ENCODE peak calls at places on chromosomes 11 and 22, in six cellular contexts. O is HepG2, N is endothelial cell of umbilical vein, V is GM12878, J is K562, F is A549. Y is an unnamed sample.

GRCh38 chr11:1272531-1272930 is 36.9 kb downstream of the TOLLIP start:
- DNase-seq in N (no peak), F (no peak), V (no peak), J (no peak), O (no peak), Y (no peak)

GRCh38 chr11:86639172-86639571 is 33.2 kb downstream of the ME3 start:
- DNase-seq in V (no peak), F (no peak), J (no peak), N (no peak), O (no peak), Y (no peak)

GRCh38 chr11:129694538-129694937 is 121.1 kb upstream of the TMEM45B start:
- DNase-seq in O (no peak), V (no peak), F (no peak), J (peak), N (no peak), Y (peak)

GRCh38 chr11:13223112-13223511 is 54.5 kb upstream of the BMAL1 start:
- DNase-seq in N (no peak), F (no peak), J (no peak), O (no peak), V (no peak), Y (no peak)

GRCh38 chr11:128720522-128720985 is 26.7 kb downstream of the FLI1 start:
- DNase-seq in J (no peak), N (peak), F (no peak), V (no peak), O (no peak), Y (peak)

GRCh38 chr11:6647282-6647679 is 8.3 kb downstream of the DCHS1 start:
- DNase-seq in J (no peak), V (no peak), O (no peak), N (peak), F (no peak), Y (no peak)

GRCh38 chr11:108629274-108629673 is 35.6 kb upstream of the DDX10 start:
- DNase-seq in J (no peak), N (no peak), V (no peak), O (no peak), F (no peak), Y (no peak)

GRCh38 chr11:62120466-62120865 is 3.3 kb upstream of the INCENP start:
- DNase-seq in J (no peak), O (no peak), F (no peak), N (no peak), V (no peak), Y (no peak)

GRCh38 chr11:86548278-86548917 is 124.0 kb downstream of the ME3 start:
- DNase-seq in N (peak), O (no peak), F (no peak), V (no peak), J (no peak), Y (no peak)

GRCh38 chr11:64593156-64594105 is 2.4 kb downstream of the SLC22A12 start:
- DNase-seq in F (no peak), O (no peak), J (no peak), N (no peak), V (no peak), Y (no peak)

GRCh38 chr11:47907499-47907898 is 59.3 kb upstream of the NUP160 start:
- DNase-seq in J (no peak), N (no peak), O (no peak), V (no peak), F (no peak), Y (no peak)

GRCh38 chr22:35037089-35037488 is 28.9 kb upstream of the ISX start:
- DNase-seq in O (no peak), J (no peak), N (no peak), V (no peak), F (no peak), Y (peak)

GRCh38 chr22:29380032-29380781 is 8.2 kb downstream of the AP1B1 start:
- DNase-seq in N (peak), O (no peak), J (no peak), V (no peak), F (no peak), Y (no peak)

GRCh38 chr11:61065955-61066638 is 36.2 kb upstream of the CD5 start:
- DNase-seq in F (no peak), O (no peak), V (no peak), N (no peak), J (no peak), Y (no peak)

GRCh38 chr11:57514538-57515331 is 767 bp downstream of the SLC43A1 start:
- DNase-seq in O (peak), F (peak), V (no peak), J (peak), N (peak), Y (peak)

GRCh38 chr11:96614846-96615245 is 225.0 kb downstream of the JRKL start:
- DNase-seq in N (no peak), F (no peak), J (no peak), O (no peak), V (no peak), Y (no peak)

GRCh38 chr11:47161134-47161854 is 15.4 kb downstream of the ARFGAP2 start:
- DNase-seq in O (peak), F (peak), J (peak), N (peak), V (no peak), Y (peak)

GRCh38 chr22:39080052-39080762 is 3.1 kb downstream of the APOBEC3G start:
- DNase-seq in O (no peak), F (no peak), J (no peak), N (no peak), V (no peak), Y (no peak)

GRCh38 chr11:61102667-61103491 is 590 bp downstream of the CD5 start:
- DNase-seq in J (no peak), N (no peak), F (no peak), V (no peak), O (no peak), Y (no peak)

GRCh38 chr11:108496643-108497256 is 1.4 kb downstream of the POGLUT3 start:
- DNase-seq in F (no peak), N (no peak), V (no peak), J (no peak), O (no peak), Y (peak)

GRCh38 chr11:15127341-15127740 is 12.6 kb downstream of the INSC start:
- DNase-seq in O (no peak), F (no peak), J (no peak), V (no peak), N (no peak), Y (no peak)

GRCh38 chr11:75773595-75774353 is 5.2 kb downstream of the DGAT2 start:
- DNase-seq in O (no peak), N (no peak), F (no peak), V (peak), J (no peak), Y (peak)

GRCh38 chr11:75768112-75768908 is at the start of gene DGAT2:
- DNase-seq in F (peak), J (peak), O (peak), V (peak), N (peak), Y (peak)

GRCh38 chr22:43796567-43796966 is 15.5 kb downstream of the EFCAB6 start:
- DNase-seq in V (no peak), N (no peak), O (no peak), J (no peak), F (no peak), Y (peak)

GRCh38 chr11:13301522-13301921 is 23.9 kb downstream of the BMAL1 start:
- DNase-seq in F (no peak), J (no peak), O (no peak), N (no peak), V (no peak), Y (no peak)

GRCh38 chr22:35648066-35649025 is at the start of gene APOL6:
- DNase-seq in F (peak), J (no peak), N (peak), O (peak), V (peak), Y (peak)

GRCh38 chr22:25448435-25449051 is 115.9 kb upstream of the GRK3 start:
- DNase-seq in N (peak), V (no peak), F (peak), O (no peak), J (peak), Y (peak)

GRCh38 chr11:83827520-83827919 is 541.4 kb upstream of the CCDC90B start:
- DNase-seq in F (no peak), J (no peak), V (no peak), O (no peak), N (no peak), Y (no peak)

GRCh38 chr22:25955323-25955722 is 213.3 kb downstream of the MYO18B start:
- DNase-seq in J (no peak), N (no peak), V (no peak), F (no peak), O (no peak), Y (no peak)

GRCh38 chr11:130122141-130122575 is 37.4 kb upstream of the ST14 start:
- DNase-seq in J (no peak), F (no peak), O (no peak), V (no peak), N (peak), Y (no peak)

GRCh38 chr11:128621491-128622136 is 34.3 kb upstream of the ETS1 start:
- DNase-seq in N (no peak), O (no peak), J (no peak), F (no peak), V (no peak), Y (peak)

GRCh38 chr11:75164318-75164827 is 13.5 kb downstream of the SLCO2B1 start:
- DNase-seq in V (no peak), O (peak), J (no peak), F (no peak), N (no peak), Y (no peak)

GRCh38 chr22:44317886-44318637 is 5.3 kb upstream of the SHISAL1 start:
- DNase-seq in N (no peak), V (no peak), F (no peak), O (no peak), J (no peak), Y (no peak)

GRCh38 chr11:35192347-35192746 is 53.4 kb downstream of the CD44 start:
- DNase-seq in J (no peak), O (peak), V (no peak), N (peak), F (no peak), Y (no peak)

GRCh38 chr11:773425-773824 is 3.9 kb downstream of the GATD1 start:
- DNase-seq in F (no peak), V (no peak), O (no peak), N (no peak), J (no peak), Y (no peak)

GRCh38 chr22:41240377-41241132 is at the start of gene CHADL:
- DNase-seq in O (peak), V (no peak), J (no peak), F (no peak), N (no peak), Y (no peak)

GRCh38 chr11:105897161-105897560 is 124.9 kb downstream of the MSANTD4 start:
- DNase-seq in J (no peak), O (no peak), N (no peak), F (no peak), V (no peak), Y (no peak)

GRCh38 chr11:19398273-19398672 is 157.5 kb upstream of the E2F8 start:
- DNase-seq in F (no peak), O (no peak), N (no peak), J (no peak), V (no peak), Y (no peak)

DNA sequence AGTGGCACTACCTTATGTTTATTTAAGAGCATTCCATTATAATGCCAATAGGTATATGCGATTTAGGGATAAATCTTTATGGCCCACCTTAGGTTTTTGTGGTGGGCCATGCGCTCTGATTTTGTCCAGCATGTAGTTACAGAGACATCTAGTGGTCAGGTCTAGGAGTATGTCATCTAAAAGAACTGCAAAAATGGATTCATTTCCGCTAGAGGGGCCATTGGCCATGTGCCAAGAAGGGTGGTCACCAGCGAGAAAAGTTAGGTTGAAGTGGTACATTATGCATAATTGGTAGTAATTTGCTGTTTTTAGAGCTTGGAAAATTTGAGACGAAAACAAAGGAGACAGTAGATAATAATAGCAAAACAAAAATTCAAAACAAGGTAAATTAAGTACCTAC is 27.7 kb downstream of the LRRC4C start:
- DNase-seq in V (no peak), J (peak), F (no peak), N (no peak), O (peak), Y (peak)
- TF ChIP-seq CTCF in V (peak), J (no peak), F (no peak), N (no peak), O (peak), Y (peak)

GRCh38 chr11:70738661-70739060 is 340.3 kb downstream of the CTTN start:
- DNase-seq in O (no peak), F (no peak), N (no peak), J (no peak), V (no peak), Y (no peak)

GRCh38 chr11:70739811-70740474 is 341.6 kb downstream of the CTTN start:
- DNase-seq in J (no peak), V (no peak), O (no peak), F (no peak), N (no peak), Y (peak)

GRCh38 chr11:70741085-70741484 is 342.8 kb downstream of the CTTN start:
- DNase-seq in O (no peak), N (no peak), V (no peak), F (no peak), J (no peak), Y (no peak)

GRCh38 chr11:70739091-70739490 is 340.8 kb downstream of the CTTN start:
- DNase-seq in J (no peak), N (no peak), V (no peak), F (no peak), O (no peak), Y (no peak)

GRCh38 chr11:70740475-70740825 is 342.1 kb downstream of the CTTN start:
- DNase-seq in O (no peak), V (no peak), J (no peak), F (no peak), N (no peak), Y (no peak)
- H3K4me3 ChIP-seq in O (no peak), V (no peak), J (no peak), F (no peak), N (no peak), Y (no peak)

DNA sequence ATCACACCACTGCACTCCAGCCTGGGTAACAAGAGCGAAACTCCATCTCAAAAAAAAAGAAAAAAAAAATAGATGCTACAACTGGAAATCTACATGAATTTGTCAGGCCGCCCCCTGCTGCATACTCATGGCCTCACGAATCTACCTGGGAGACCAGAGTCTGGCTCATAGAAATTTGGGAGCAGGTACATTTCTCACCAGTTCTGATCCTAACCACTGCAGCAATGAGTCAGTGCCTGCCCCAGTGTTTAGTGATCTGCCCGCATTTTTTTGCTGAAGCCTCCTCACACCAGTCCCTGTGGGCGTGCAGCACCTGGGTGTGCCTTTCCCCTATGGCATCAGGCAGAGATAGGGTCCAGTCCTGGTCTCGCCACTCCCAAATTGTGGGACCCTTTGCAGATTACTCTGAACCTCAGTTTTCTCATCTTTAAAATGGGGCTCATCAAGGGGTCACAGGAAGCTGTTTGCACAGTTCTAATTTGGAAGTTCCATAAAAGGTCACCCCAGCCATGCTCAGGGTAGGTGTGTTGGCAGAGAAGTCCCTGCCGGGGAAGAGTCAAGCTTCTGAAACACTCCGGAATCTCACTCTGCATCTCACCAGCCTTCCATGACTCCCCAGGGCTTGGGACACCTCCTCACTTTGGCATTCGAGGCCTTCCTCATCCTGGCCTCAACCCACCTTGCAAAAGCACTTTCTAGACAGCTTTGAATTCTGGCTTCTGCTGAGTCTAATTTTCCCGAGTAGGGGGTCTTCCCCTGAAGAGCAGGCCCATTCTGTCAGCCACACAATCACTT is 39.3 kb upstream of the LINC01488 start:
- DNase-seq in O (no peak), J (no peak), N (no peak), V (no peak), F (no peak), Y (peak)
- TF ChIP-seq MYC in O (no peak), J (no peak), N (no peak), V (no peak), F (no peak), Y (no peak)

DNA sequence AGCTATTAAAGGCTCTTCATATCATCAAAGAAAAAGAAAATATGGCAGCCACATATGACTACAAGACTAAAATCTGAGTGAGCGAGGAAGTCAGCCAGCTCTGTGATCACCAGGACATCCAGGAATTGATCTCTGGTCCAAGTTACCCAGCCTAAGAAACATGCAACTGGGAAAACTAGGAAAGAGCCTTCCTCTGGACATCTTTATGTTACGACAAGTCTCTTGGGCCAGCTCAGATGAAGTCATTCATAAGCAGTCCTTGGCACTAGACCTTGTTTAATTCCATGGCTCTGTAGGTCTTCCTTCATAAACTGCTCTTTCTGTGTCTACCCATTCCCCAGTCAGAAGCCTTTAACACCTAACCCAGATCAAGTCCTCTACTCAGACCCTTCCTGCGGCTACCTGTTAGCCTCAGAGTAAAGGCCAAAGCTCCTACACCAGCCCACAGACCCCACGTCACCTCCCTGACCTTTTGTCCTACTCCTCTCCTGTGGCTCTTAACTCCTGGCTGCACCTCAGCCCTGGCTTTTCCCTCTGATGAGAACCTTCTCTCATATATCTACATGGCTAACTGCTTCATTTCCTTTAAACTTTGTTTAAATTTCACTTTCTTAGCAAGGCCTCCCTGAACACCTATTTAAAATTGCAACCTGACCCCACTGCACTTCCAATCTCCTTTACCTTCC is 134.0 kb downstream of the KIF18A start:
- DNase-seq in J (no peak), V (no peak), F (no peak), O (no peak), N (no peak), Y (no peak)
- TF ChIP-seq CTCF in J (no peak), V (no peak), F (no peak), O (no peak), N (no peak), Y (no peak)

GRCh38 chr22:31654408-31654807 is 7.6 kb downstream of the PISD start:
- DNase-seq in O (no peak), V (no peak), N (no peak), J (no peak), F (no peak), Y (no peak)
- H3K4me3 ChIP-seq in O (no peak), V (peak), N (no peak), J (no peak), F (no peak), Y (no peak)

Y was measured in NB4.